ENCODE peak calls at places on chromosomes 4 and X, in four cellular contexts. T is brain microvascular endothelial cell, G is tibial nerve, Y is PC-9. D is an unnamed sample.

GRCh38 chr4:124121511-124121934 is 591.0 kb downstream of the ANKRD50 start:
- DNase-seq in T (peak), G (no peak), Y (peak), D (peak)

GRCh38 chrX:109822861-109823260 is 89.8 kb upstream of the ACSL4 start:
- DNase-seq in T (no peak), G (no peak), Y (no peak), D (no peak)

GRCh38 chrX:107935200-107935599 is 47.0 kb downstream of the TEX13B start:
- DNase-seq in T (peak), G (no peak), Y (no peak), D (no peak)

GRCh38 chr4:40804598-40804997 is 54.8 kb downstream of the NSUN7 start:
- DNase-seq in T (no peak), G (no peak), Y (no peak), D (no peak)

GRCh38 chr4:139978692-139979091 is 175.3 kb downstream of the MAML3 start:
- DNase-seq in T (no peak), G (no peak), Y (no peak), D (no peak)

GRCh38 chr4:1554876-1555265 is 129.2 kb downstream of the FAM53A start:
- DNase-seq in T (no peak), G (no peak), Y (peak), D (no peak)

GRCh38 chr4:93042746-93043145 is 739.0 kb downstream of the GRID2 start:
- DNase-seq in T (no peak), G (no peak), Y (no peak), D (no peak)

GRCh38 chr4:140266958-140267568 is 106.4 kb upstream of the SCOC start:
- DNase-seq in T (peak), G (no peak), Y (peak), D (no peak)

GRCh38 chr4:10013722-10014121 is 7.6 kb downstream of the SLC2A9 start:
- DNase-seq in T (peak), G (no peak), Y (peak), D (no peak)

GRCh38 chr4:10016169-10016568 is 5.1 kb downstream of the SLC2A9 start:
- DNase-seq in T (no peak), G (no peak), Y (no peak), D (no peak)

GRCh38 chr4:10011885-10012284 is 9.4 kb downstream of the SLC2A9 start:
- DNase-seq in T (no peak), G (no peak), Y (no peak), D (no peak)

GRCh38 chr4:10017037-10017893 is 4.0 kb downstream of the SLC2A9 start:
- DNase-seq in T (no peak), G (no peak), Y (no peak), D (no peak)

DNA sequence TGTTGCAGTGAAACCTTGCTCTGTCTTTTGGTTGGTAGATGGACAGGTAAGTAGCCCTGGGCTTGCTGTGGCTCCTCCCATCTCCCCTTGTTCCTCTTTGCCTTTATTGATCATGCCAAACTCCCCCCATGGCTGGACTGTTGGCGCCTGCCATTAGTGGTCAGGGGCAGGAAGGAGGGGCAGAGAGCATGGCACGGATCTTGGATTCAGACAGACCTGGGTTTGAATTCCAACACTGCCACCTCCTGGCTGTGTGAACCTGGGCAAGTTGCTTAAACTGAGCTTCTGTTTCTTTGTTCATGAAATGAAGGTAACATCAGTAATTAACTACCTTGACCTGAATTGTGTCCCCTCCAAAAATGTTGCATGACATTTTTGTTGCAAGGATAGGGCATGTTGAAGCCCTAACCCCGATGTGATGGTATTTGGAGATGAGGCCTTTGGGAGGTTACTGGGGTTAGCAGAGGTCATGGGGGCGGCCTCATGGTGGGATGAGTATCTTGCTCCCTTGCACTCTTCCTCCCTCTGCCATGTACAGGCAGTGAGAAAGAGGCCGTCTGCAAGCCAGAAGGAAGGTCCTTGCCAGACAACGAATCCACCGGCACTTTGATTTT is 6.0 kb downstream of the SLC2A9 start:
- DNase-seq in T (peak), G (peak), Y (peak), D (no peak)
- TF ChIP-seq CTCF in T (peak), G (peak), Y (peak), D (peak)

GRCh38 chrX:115939070-115939469 is 231.5 kb upstream of the AGTR2 start:
- DNase-seq in T (no peak), G (no peak), Y (no peak), D (no peak)
- H3K4me3 ChIP-seq in T (no peak), G (no peak), Y (no peak), D (no peak)

GRCh38 chrX:54715621-54716020 is 82.4 kb downstream of the ITIH6 start:
- DNase-seq in T (no peak), G (no peak), Y (no peak), D (no peak)

GRCh38 chrX:54714424-54714823 is 83.6 kb downstream of the ITIH6 start:
- DNase-seq in T (no peak), G (no peak), Y (no peak), D (no peak)

GRCh38 chrX:54711735-54712134 is 86.3 kb downstream of the ITIH6 start:
- DNase-seq in T (no peak), G (no peak), Y (no peak), D (no peak)

GRCh38 chrX:54708404-54708803 is 89.7 kb downstream of the ITIH6 start:
- DNase-seq in T (no peak), G (no peak), Y (no peak), D (no peak)

DNA sequence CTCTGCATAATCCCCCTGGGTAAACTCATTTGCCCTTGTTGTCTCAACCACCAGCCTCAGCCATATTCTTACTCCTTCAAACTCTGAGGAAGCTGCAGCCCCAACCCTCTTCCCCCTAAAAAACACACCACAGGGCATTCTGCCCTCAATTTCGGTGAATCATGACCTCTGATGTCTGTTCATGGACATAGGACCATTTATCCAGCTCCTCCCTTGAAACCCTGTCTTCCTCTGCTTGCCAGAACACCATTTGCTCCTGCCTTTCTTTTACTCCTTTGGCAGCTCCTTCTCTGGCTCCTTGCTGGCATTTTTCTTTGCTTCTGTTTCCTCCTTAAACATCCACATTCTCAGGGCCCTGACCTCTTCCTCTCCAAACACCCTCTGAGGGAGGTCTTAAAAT is 87.1 kb downstream of the ITIH6 start:
- DNase-seq in T (no peak), G (no peak), Y (no peak), D (no peak)
- TF ChIP-seq CTCF in T (no peak), G (no peak), Y (no peak), D (no peak)

GRCh38 chr4:4913147-4913561 is 53.7 kb downstream of the MSX1 start:
- DNase-seq in T (no peak), G (peak), Y (no peak), D (no peak)
- H3K4me3 ChIP-seq in T (no peak), G (no peak), Y (no peak), D (no peak)

DNA sequence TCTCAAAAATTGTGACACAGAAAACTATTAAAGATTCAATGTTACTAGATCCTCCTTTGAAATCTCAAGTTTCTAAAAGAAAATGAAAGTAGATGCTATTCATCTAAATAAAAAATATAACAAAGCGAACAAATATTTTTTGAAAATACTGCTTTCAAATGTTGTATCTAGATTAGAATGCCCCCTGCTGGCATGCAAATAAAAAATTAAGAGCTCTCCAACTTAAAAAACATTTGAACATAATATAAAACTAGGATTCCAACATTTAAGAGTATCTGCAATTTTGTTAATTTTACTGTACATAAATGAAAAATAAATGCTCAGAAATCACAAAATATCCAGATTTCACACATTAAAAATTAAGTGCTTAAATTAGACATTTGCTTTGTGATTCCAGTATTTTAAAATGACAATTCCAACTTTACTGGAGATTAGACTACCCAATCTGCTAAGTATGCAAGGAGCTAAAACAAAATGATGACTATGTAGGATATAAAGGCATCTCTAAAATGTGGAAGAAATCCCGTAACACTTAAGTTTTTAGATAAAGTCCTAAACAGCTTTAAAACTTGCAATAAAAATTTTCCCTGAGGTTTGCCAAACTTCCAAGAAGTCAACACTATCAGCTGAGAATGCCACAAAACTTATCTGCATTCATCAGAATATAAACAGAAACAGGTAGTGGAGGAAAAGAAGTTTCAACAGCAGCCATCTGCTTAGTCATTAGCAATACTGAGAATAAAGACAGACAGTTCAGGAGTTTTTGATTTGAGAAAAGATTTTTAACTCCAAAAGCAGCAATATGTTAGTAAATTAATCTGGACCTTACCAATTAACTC is 32.6 kb downstream of the DHX15 start:
- DNase-seq in T (no peak), G (no peak), Y (no peak), D (no peak)
- TF ChIP-seq CTCF in T (no peak), G (no peak), Y (peak), D (no peak)

DNA sequence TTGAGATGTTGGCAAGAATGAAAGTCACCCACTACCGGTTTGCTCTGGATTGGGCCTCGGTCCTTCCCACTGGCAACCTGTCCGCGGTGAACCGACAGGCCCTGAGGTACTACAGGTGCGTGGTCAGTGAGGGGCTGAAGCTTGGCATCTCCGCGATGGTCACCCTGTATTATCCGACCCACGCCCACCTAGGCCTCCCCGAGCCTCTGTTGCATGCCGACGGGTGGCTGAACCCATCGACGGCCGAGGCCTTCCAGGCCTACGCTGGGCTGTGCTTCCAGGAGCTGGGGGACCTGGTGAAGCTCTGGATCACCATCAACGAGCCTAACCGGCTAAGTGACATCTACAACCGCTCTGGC is 12.3 kb downstream of the RPL9 start:
- DNase-seq in T (no peak), G (no peak), Y (no peak), D (no peak)
- H3K4me3 ChIP-seq in T (peak), G (peak), Y (no peak), D (no peak)

GRCh38 chrX:150766351-150767044 is 73.3 kb downstream of the MTMR1 start:
- DNase-seq in T (no peak), G (no peak), Y (no peak), D (no peak)
- TF ChIP-seq CTCF in T (peak), G (no peak), Y (peak), D (no peak)

DNA sequence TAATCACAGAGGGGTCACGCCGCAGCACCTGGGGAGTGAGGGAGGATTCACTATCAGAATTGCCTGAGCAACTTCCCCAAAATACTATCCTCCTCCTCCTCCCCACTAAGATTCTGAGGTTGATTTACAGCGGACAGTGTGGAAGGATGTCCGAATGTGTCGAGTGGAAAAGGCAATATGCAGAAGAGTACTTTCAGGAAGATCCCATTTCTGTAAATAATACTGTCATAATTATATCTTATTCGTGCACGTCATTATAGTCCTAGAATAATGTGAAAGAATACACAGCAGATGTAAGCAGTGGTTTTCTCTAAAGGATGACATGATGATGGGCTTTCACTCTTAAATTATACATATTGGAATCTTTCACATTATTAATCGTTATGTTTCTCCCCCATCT is 149.8 kb upstream of the NOCT start:
- DNase-seq in T (no peak), G (no peak), Y (no peak), D (no peak)
- H3K4me3 ChIP-seq in T (no peak), G (no peak), Y (no peak), D (no peak)

GRCh38 chr4:76626686-76627465 is 191.8 kb downstream of the SHROOM3 start:
- DNase-seq in T (peak), G (no peak), Y (no peak), D (no peak)
- TF ChIP-seq CTCF in T (peak), G (no peak), Y (no peak), D (no peak)